ENCODE peak calls at places on chromosomes 3 and 15, in eight cellular contexts. B, M, E, Z, D, R, X and U are unnamed samples.

GRCh38 chr15:73899197-73900128 is 26.1 kb downstream of the TBC1D21 start:
- DNase-seq in B (no peak), M (no peak), E (peak), Z (no peak), D (no peak), R (no peak), X (no peak), U (peak)

GRCh38 chr3:13079510-13079909 is 6.3 kb upstream of the IQSEC1 start:
- DNase-seq in B (no peak), M (no peak), E (no peak), Z (no peak), D (no peak), R (no peak), X (no peak), U (no peak)

GRCh38 chr3:115388825-115389224 is 234.5 kb upstream of the GAP43 start:
- DNase-seq in B (no peak), M (no peak), E (no peak), Z (no peak), D (no peak), R (no peak), X (no peak), U (no peak)

GRCh38 chr3:63824309-63824708 is 5.2 kb downstream of the C3orf49 start:
- DNase-seq in B (no peak), M (no peak), E (no peak), Z (no peak), D (no peak), R (no peak), X (no peak), U (no peak)

GRCh38 chr3:146883292-146883691 is 278.1 kb upstream of the PLSCR5 start:
- DNase-seq in B (no peak), M (no peak), E (no peak), Z (no peak), D (no peak), R (no peak), X (no peak), U (no peak)

GRCh38 chr3:196159952-196160804 is 51.0 kb downstream of the ZDHHC19 start:
- DNase-seq in B (peak), M (peak), E (peak), Z (no peak), D (peak), R (no peak), X (peak), U (no peak)

GRCh38 chr3:23949784-23950183 is 4.7 kb downstream of the NR1D2 start:
- DNase-seq in B (peak), M (no peak), E (peak), Z (no peak), D (no peak), R (no peak), X (no peak), U (no peak)

GRCh38 chr15:59918994-59919951 is 84.8 kb upstream of the FOXB1 start:
- DNase-seq in B (no peak), M (peak), E (no peak), Z (no peak), D (peak), R (no peak), X (peak), U (no peak)

GRCh38 chr15:92882697-92883642 is 17.2 kb upstream of the CHD2 start:
- DNase-seq in B (no peak), M (peak), E (peak), Z (no peak), D (no peak), R (no peak), X (no peak), U (peak)

GRCh38 chr3:139909836-139910235 is 25.1 kb upstream of the CLSTN2 start:
- DNase-seq in B (no peak), M (no peak), E (no peak), Z (no peak), D (no peak), R (no peak), X (no peak), U (no peak)

GRCh38 chr15:69798481-69799315 is 299.0 kb downstream of the TLE3 start:
- DNase-seq in B (peak), M (no peak), E (no peak), Z (no peak), D (no peak), R (peak), X (no peak), U (peak)

GRCh38 chr15:52336530-52336929 is 40.9 kb upstream of the MYO5C start:
- DNase-seq in B (no peak), M (no peak), E (no peak), Z (no peak), D (no peak), R (no peak), X (no peak), U (no peak)

GRCh38 chr15:51647128-51647562 is 24.6 kb upstream of the DMXL2 start:
- DNase-seq in B (peak), M (no peak), E (peak), Z (no peak), D (peak), R (peak), X (peak), U (peak)

GRCh38 chr15:77975332-77976119 is 102.0 kb downstream of the TBC1D2B start:
- DNase-seq in B (no peak), M (no peak), E (no peak), Z (no peak), D (no peak), R (no peak), X (no peak), U (no peak)

GRCh38 chr3:58306662-58307286 is 454 bp downstream of the HTD2 start:
- DNase-seq in B (peak), M (peak), E (peak), Z (peak), D (no peak), R (peak), X (no peak), U (peak)

GRCh38 chr3:156207802-156208685 is 87.7 kb downstream of the KCNAB1 start:
- DNase-seq in B (no peak), M (no peak), E (no peak), Z (no peak), D (peak), R (no peak), X (peak), U (no peak)

GRCh38 chr15:45892182-45892581 is 257.4 kb downstream of the SQOR start:
- DNase-seq in B (no peak), M (no peak), E (no peak), Z (no peak), D (peak), R (no peak), X (no peak), U (no peak)

GRCh38 chr3:8964436-8965370 is 1.4 kb upstream of the RAD18 start:
- DNase-seq in B (peak), M (no peak), E (peak), Z (no peak), D (peak), R (no peak), X (peak), U (no peak)